ENCODE peak calls at places on chromosome 2, in seven cellular contexts. One of them, this sample, is unnamed.

GRCh38 chr2:17918789-17919188 is 40.3 kb downstream of the KCNS3 start:
- DNase-seq in trophoblast cell: no peak
- DNase-seq in neuronal stem cell: no peak
- DNase-seq in mesenchymal stem cell: peak
- DNase-seq in H9: no peak
- DNase-seq in mesendoderm: peak
- DNase-seq in H1: no peak
- DNase-seq in this sample: peak

GRCh38 chr2:192390401-192390800 is 195.7 kb upstream of the TMEFF2 start:
- DNase-seq in mesendoderm: no peak
- DNase-seq in H1: no peak
- DNase-seq in mesenchymal stem cell: no peak
- DNase-seq in neuronal stem cell: no peak
- DNase-seq in H9: no peak
- DNase-seq in trophoblast cell: no peak
- DNase-seq in this sample: no peak

GRCh38 chr2:1670636-1671035 is 73.7 kb downstream of the PXDN start:
- DNase-seq in neuronal stem cell: no peak
- DNase-seq in H9: peak
- DNase-seq in mesenchymal stem cell: no peak
- DNase-seq in H1: no peak
- DNase-seq in mesendoderm: no peak
- DNase-seq in trophoblast cell: no peak
- DNase-seq in this sample: no peak

GRCh38 chr2:233857511-233858118 is 3.3 kb upstream of the HJURP start:
- DNase-seq in trophoblast cell: peak
- DNase-seq in H1: no peak
- DNase-seq in H9: peak
- DNase-seq in mesendoderm: peak
- DNase-seq in mesenchymal stem cell: peak
- DNase-seq in neuronal stem cell: no peak
- DNase-seq in this sample: no peak

GRCh38 chr2:8886876-8887275 is 49.5 kb upstream of the KIDINS220 start:
- DNase-seq in mesendoderm: no peak
- DNase-seq in neuronal stem cell: no peak
- DNase-seq in trophoblast cell: no peak
- DNase-seq in H9: no peak
- DNase-seq in H1: no peak
- DNase-seq in mesenchymal stem cell: no peak
- DNase-seq in this sample: no peak

GRCh38 chr2:27016801-27017325 is 15.9 kb upstream of the TMEM214 start:
- DNase-seq in mesenchymal stem cell: peak
- DNase-seq in H1: peak
- DNase-seq in neuronal stem cell: peak
- DNase-seq in trophoblast cell: peak
- DNase-seq in H9: peak
- DNase-seq in mesendoderm: peak
- DNase-seq in this sample: peak

GRCh38 chr2:239918749-239919148 is 106.4 kb downstream of the NDUFA10 start:
- DNase-seq in trophoblast cell: no peak
- DNase-seq in neuronal stem cell: no peak
- DNase-seq in mesenchymal stem cell: no peak
- DNase-seq in mesendoderm: no peak
- DNase-seq in H9: peak
- DNase-seq in H1: no peak
- DNase-seq in this sample: no peak

GRCh38 chr2:9971105-9971818 is 19.8 kb downstream of the GRHL1 start:
- DNase-seq in mesendoderm: no peak
- DNase-seq in H9: no peak
- DNase-seq in H1: no peak
- DNase-seq in trophoblast cell: peak
- DNase-seq in mesenchymal stem cell: no peak
- DNase-seq in neuronal stem cell: no peak
- DNase-seq in this sample: peak

GRCh38 chr2:14094592-14094991 is 537.9 kb upstream of the LRATD1 start:
- DNase-seq in H9: no peak
- DNase-seq in mesendoderm: no peak
- DNase-seq in mesenchymal stem cell: no peak
- DNase-seq in H1: no peak
- DNase-seq in neuronal stem cell: no peak
- DNase-seq in trophoblast cell: no peak
- DNase-seq in this sample: no peak

GRCh38 chr2:48146552-48146951 is 240.3 kb upstream of the FBXO11 start:
- DNase-seq in mesendoderm: no peak
- DNase-seq in neuronal stem cell: no peak
- DNase-seq in trophoblast cell: no peak
- DNase-seq in mesenchymal stem cell: no peak
- DNase-seq in H1: no peak
- DNase-seq in H9: no peak
- DNase-seq in this sample: no peak

GRCh38 chr2:200609027-200609614 is 23.3 kb downstream of the AOX1 start:
- DNase-seq in mesenchymal stem cell: peak
- DNase-seq in neuronal stem cell: no peak
- DNase-seq in mesendoderm: no peak
- DNase-seq in H1: no peak
- DNase-seq in trophoblast cell: peak
- DNase-seq in H9: no peak
- DNase-seq in this sample: peak

GRCh38 chr2:6780765-6781274 is 84.9 kb downstream of the CMPK2 start:
- DNase-seq in H1: no peak
- DNase-seq in mesenchymal stem cell: peak
- DNase-seq in H9: no peak
- DNase-seq in neuronal stem cell: no peak
- DNase-seq in trophoblast cell: no peak
- DNase-seq in mesendoderm: no peak
- DNase-seq in this sample: peak

GRCh38 chr2:9138507-9139085 is 68.0 kb upstream of the ASAP2 start:
- DNase-seq in trophoblast cell: no peak
- DNase-seq in mesenchymal stem cell: peak
- DNase-seq in neuronal stem cell: peak
- DNase-seq in H9: peak
- DNase-seq in mesendoderm: peak
- DNase-seq in H1: no peak
- DNase-seq in this sample: no peak

GRCh38 chr2:36731941-36732700 is 35.6 kb downstream of the VIT start:
- DNase-seq in mesenchymal stem cell: no peak
- DNase-seq in H1: no peak
- DNase-seq in neuronal stem cell: no peak
- DNase-seq in H9: no peak
- DNase-seq in trophoblast cell: peak
- DNase-seq in mesendoderm: no peak
- DNase-seq in this sample: peak

GRCh38 chr2:192247456-192247855 is 52.7 kb upstream of the TMEFF2 start:
- DNase-seq in mesendoderm: no peak
- DNase-seq in trophoblast cell: no peak
- DNase-seq in neuronal stem cell: no peak
- DNase-seq in H9: no peak
- DNase-seq in H1: no peak
- DNase-seq in mesenchymal stem cell: no peak
- DNase-seq in this sample: peak

GRCh38 chr2:25692143-25692542 is 18.8 kb upstream of the DTNB start:
- DNase-seq in neuronal stem cell: no peak
- DNase-seq in H9: no peak
- DNase-seq in mesenchymal stem cell: no peak
- DNase-seq in mesendoderm: peak
- DNase-seq in H1: no peak
- DNase-seq in trophoblast cell: no peak
- DNase-seq in this sample: no peak

GRCh38 chr2:46157072-46157965 is 139.9 kb upstream of the EPAS1 start:
- DNase-seq in trophoblast cell: peak
- DNase-seq in neuronal stem cell: no peak
- DNase-seq in H1: no peak
- DNase-seq in H9: no peak
- DNase-seq in mesendoderm: no peak
- DNase-seq in mesenchymal stem cell: no peak
- DNase-seq in this sample: no peak

DNA sequence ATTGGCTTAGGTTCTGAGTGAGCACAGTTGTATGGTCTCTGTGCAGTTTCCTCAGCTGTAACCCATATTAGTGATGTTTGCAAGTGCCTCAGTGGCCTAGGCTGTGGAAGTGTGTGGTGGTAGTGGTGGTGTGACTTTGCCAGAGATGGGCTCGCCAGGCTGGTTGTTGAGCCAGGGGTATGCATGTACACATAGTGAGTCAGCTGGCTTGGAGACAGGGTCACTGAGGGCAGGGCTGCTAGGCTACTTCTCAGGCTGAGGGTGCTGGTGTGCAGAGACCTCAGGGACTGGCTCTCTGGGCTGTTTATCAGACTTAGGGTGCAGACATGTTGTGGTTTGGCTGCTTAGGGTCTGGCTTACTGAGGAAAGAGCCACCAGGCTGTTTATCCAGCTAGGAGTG is 14.9 kb downstream of the APLF start:
- DNase-seq in mesenchymal stem cell: no peak
- DNase-seq in H1: no peak
- DNase-seq in mesendoderm: no peak
- DNase-seq in trophoblast cell: no peak
- DNase-seq in H9: no peak
- DNase-seq in neuronal stem cell: no peak
- DNase-seq in this sample: no peak
- H3K4ac ChIP-seq in mesenchymal stem cell: no peak
- H3K4ac ChIP-seq in H1: no peak
- H3K4ac ChIP-seq in mesendoderm: no peak
- H3K4ac ChIP-seq in trophoblast cell: no peak
- H3K4ac ChIP-seq in H9: no peak
- H3K4ac ChIP-seq in neuronal stem cell: no peak
- H3K4ac ChIP-seq in this sample: no peak

GRCh38 chr2:235539773-235540172 is 45.9 kb downstream of the AGAP1 start:
- DNase-seq in mesendoderm: no peak
- DNase-seq in H1: no peak
- DNase-seq in neuronal stem cell: no peak
- DNase-seq in trophoblast cell: no peak
- DNase-seq in H9: no peak
- DNase-seq in mesenchymal stem cell: no peak
- DNase-seq in this sample: no peak

GRCh38 chr2:235538989-235539388 is 45.1 kb downstream of the AGAP1 start:
- DNase-seq in H1: no peak
- DNase-seq in mesenchymal stem cell: no peak
- DNase-seq in H9: no peak
- DNase-seq in neuronal stem cell: no peak
- DNase-seq in trophoblast cell: no peak
- DNase-seq in mesendoderm: no peak
- DNase-seq in this sample: no peak

GRCh38 chr2:235541838-235542549 is 48.2 kb downstream of the AGAP1 start:
- DNase-seq in trophoblast cell: no peak
- DNase-seq in mesenchymal stem cell: no peak
- DNase-seq in neuronal stem cell: no peak
- DNase-seq in H9: no peak
- DNase-seq in mesendoderm: no peak
- DNase-seq in H1: no peak
- DNase-seq in this sample: no peak

GRCh38 chr2:235542728-235543125 is 48.9 kb downstream of the AGAP1 start:
- DNase-seq in H9: peak
- DNase-seq in H1: no peak
- DNase-seq in mesenchymal stem cell: no peak
- DNase-seq in trophoblast cell: no peak
- DNase-seq in mesendoderm: peak
- DNase-seq in neuronal stem cell: no peak
- DNase-seq in this sample: no peak

GRCh38 chr2:235541016-235541415 is 47.2 kb downstream of the AGAP1 start:
- DNase-seq in trophoblast cell: no peak
- DNase-seq in H9: no peak
- DNase-seq in mesenchymal stem cell: no peak
- DNase-seq in H1: no peak
- DNase-seq in neuronal stem cell: no peak
- DNase-seq in mesendoderm: no peak
- DNase-seq in this sample: no peak
- H3K4ac ChIP-seq in trophoblast cell: no peak
- H3K4ac ChIP-seq in H9: no peak
- H3K4ac ChIP-seq in mesenchymal stem cell: no peak
- H3K4ac ChIP-seq in H1: no peak
- H3K4ac ChIP-seq in neuronal stem cell: no peak
- H3K4ac ChIP-seq in mesendoderm: no peak
- H3K4ac ChIP-seq in this sample: no peak

GRCh38 chr2:199310654-199311275 is 147.0 kb downstream of the SATB2 start:
- DNase-seq in trophoblast cell: no peak
- DNase-seq in mesenchymal stem cell: no peak
- DNase-seq in H1: no peak
- DNase-seq in mesendoderm: no peak
- DNase-seq in neuronal stem cell: no peak
- DNase-seq in H9: no peak
- DNase-seq in this sample: no peak

GRCh38 chr2:199308567-199308966 is 149.2 kb downstream of the SATB2 start:
- DNase-seq in neuronal stem cell: no peak
- DNase-seq in mesendoderm: no peak
- DNase-seq in trophoblast cell: no peak
- DNase-seq in mesenchymal stem cell: no peak
- DNase-seq in H1: no peak
- DNase-seq in H9: no peak
- DNase-seq in this sample: no peak

GRCh38 chr2:199307461-199307860 is 150.3 kb downstream of the SATB2 start:
- DNase-seq in H1: no peak
- DNase-seq in mesendoderm: no peak
- DNase-seq in mesenchymal stem cell: no peak
- DNase-seq in H9: no peak
- DNase-seq in neuronal stem cell: no peak
- DNase-seq in trophoblast cell: no peak
- DNase-seq in this sample: peak

GRCh38 chr2:199309973-199310372 is 147.8 kb downstream of the SATB2 start:
- DNase-seq in H1: no peak
- DNase-seq in mesendoderm: no peak
- DNase-seq in H9: no peak
- DNase-seq in mesenchymal stem cell: no peak
- DNase-seq in trophoblast cell: no peak
- DNase-seq in neuronal stem cell: peak
- DNase-seq in this sample: no peak

GRCh38 chr2:199309411-199309810 is 148.3 kb downstream of the SATB2 start:
- DNase-seq in mesenchymal stem cell: no peak
- DNase-seq in neuronal stem cell: no peak
- DNase-seq in H9: no peak
- DNase-seq in trophoblast cell: no peak
- DNase-seq in H1: no peak
- DNase-seq in mesendoderm: no peak
- DNase-seq in this sample: no peak
- H3K4ac ChIP-seq in mesenchymal stem cell: no peak
- H3K4ac ChIP-seq in neuronal stem cell: no peak
- H3K4ac ChIP-seq in H9: no peak
- H3K4ac ChIP-seq in trophoblast cell: no peak
- H3K4ac ChIP-seq in H1: no peak
- H3K4ac ChIP-seq in mesendoderm: no peak
- H3K4ac ChIP-seq in this sample: no peak

DNA sequence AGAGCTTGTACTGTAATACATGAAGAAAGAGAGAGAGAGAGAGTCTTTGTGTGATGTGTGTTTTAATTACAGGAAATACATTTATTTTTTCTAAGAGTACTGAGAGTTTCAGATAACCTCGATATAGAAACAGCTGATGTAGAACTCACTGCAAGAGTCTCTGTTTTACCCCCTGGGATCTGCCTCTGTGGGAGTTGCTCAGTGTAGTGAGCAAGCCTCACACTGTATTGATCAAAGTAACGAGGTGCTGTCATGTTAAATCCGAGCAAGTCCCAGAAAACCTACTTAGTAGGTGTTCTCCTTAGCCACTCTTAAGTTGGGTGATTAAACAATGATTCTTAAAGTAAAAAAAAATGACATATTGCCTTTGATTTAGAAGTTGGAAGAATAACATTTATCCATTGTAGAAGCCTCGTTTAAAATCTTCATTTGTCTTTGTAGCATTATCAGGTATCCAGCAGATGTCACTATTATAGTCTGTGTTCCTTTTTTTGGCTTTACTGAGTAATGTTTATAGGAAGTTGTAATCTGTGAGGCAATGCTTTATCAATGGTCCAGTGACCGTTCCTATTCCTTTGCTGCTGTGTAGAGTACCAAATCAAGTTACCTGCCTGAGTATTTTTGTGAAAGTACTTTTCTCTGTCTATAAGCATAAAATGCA is 219.0 kb downstream of the MYO3B start:
- DNase-seq in H9: no peak
- DNase-seq in trophoblast cell: no peak
- DNase-seq in mesenchymal stem cell: peak
- DNase-seq in neuronal stem cell: no peak
- DNase-seq in mesendoderm: peak
- DNase-seq in H1: no peak
- DNase-seq in this sample: peak
- H3K4ac ChIP-seq in H9: no peak
- H3K4ac ChIP-seq in trophoblast cell: no peak
- H3K4ac ChIP-seq in mesenchymal stem cell: no peak
- H3K4ac ChIP-seq in neuronal stem cell: no peak
- H3K4ac ChIP-seq in mesendoderm: no peak
- H3K4ac ChIP-seq in H1: no peak
- H3K4ac ChIP-seq in this sample: no peak